ENCODE peak calls at places on chromosomes 2 and 18, in five cellular contexts. Y is H1, C is NT2/D1, X is HepG2, K is GM12878. T is an unnamed sample.

GRCh38 chr18:23281626-23282436 is 146.5 kb downstream of the CABLES1 start:
- DNase-seq in Y (no peak), X (no peak), C (no peak), K (no peak), T (no peak)

GRCh38 chr2:163658556-163658955 is 77.3 kb downstream of the FIGN start:
- DNase-seq in K (no peak), X (no peak), C (no peak), Y (no peak), T (no peak)

GRCh38 chr2:227388537-227389011 is 825 bp upstream of the SCYGR1 start:
- DNase-seq in C (no peak), Y (no peak), X (no peak), K (no peak), T (no peak)

GRCh38 chr2:126953483-126953882 is 54.8 kb downstream of the TEX51 start:
- DNase-seq in K (no peak), C (no peak), Y (no peak), X (no peak), T (no peak)

GRCh38 chr18:33951031-33951430 is 273.7 kb downstream of the NOL4 start:
- DNase-seq in X (no peak), C (no peak), Y (no peak), K (no peak), T (no peak)

GRCh38 chr2:238897122-238897880 is 49.4 kb downstream of the TWIST2 start:
- DNase-seq in K (no peak), C (no peak), X (no peak), Y (no peak), T (no peak)

GRCh38 chr2:200379481-200380120 is 73.1 kb downstream of the SPATS2L start:
- DNase-seq in X (no peak), Y (no peak), C (no peak), K (no peak), T (no peak)

GRCh38 chr18:50189160-50189559 is 5.8 kb downstream of the MYO5B start:
- DNase-seq in X (no peak), C (no peak), Y (no peak), K (peak), T (no peak)

GRCh38 chr2:24183369-24184069 is 8.7 kb downstream of the FAM228A start:
- DNase-seq in K (no peak), Y (no peak), X (no peak), C (no peak), T (no peak)

GRCh38 chr2:217685255-217685605 is 317.6 kb downstream of the TNS1 start:
- DNase-seq in X (peak), K (no peak), Y (no peak), C (no peak), T (peak)

GRCh38 chr2:43375746-43376522 is 149.5 kb upstream of the ZFP36L2 start:
- DNase-seq in K (no peak), C (no peak), X (peak), Y (no peak), T (no peak)

GRCh38 chr2:17252258-17252657 is 266.0 kb downstream of the RAD51AP2 start:
- DNase-seq in K (no peak), Y (no peak), X (no peak), C (no peak), T (no peak)

GRCh38 chr18:80140455-80140985 is 31.5 kb downstream of the ADNP2 start:
- DNase-seq in Y (no peak), X (no peak), C (no peak), K (no peak), T (no peak)

GRCh38 chr18:48947583-48947982 is 3.2 kb downstream of the SMAD7 start:
- DNase-seq in X (no peak), K (no peak), Y (no peak), C (no peak), T (no peak)

GRCh38 chr2:230158468-230158867 is 61.3 kb downstream of the SP110 start:
- DNase-seq in Y (no peak), X (peak), C (no peak), K (no peak), T (no peak)

GRCh38 chr2:147688252-147688651 is 156.6 kb upstream of the ACVR2A start:
- DNase-seq in K (no peak), X (no peak), Y (no peak), C (no peak), T (no peak)

GRCh38 chr2:209160800-209161588 is 262.9 kb upstream of the MAP2 start:
- DNase-seq in X (no peak), Y (no peak), K (no peak), C (no peak), T (no peak)

GRCh38 chr2:11658623-11659475 is 11.1 kb downstream of the NTSR2 start:
- DNase-seq in K (no peak), C (no peak), Y (no peak), X (no peak), T (no peak)

GRCh38 chr18:2994603-2995432 is 18.1 kb downstream of the LPIN2 start:
- DNase-seq in Y (no peak), X (no peak), K (no peak), C (no peak), T (no peak)

GRCh38 chr18:13291745-13292447 is 73.3 kb downstream of the LDLRAD4 start:
- DNase-seq in K (no peak), X (no peak), C (no peak), Y (no peak), T (no peak)

GRCh38 chr18:54280206-54280550 is 10.9 kb downstream of the POLI start:
- DNase-seq in C (no peak), X (no peak), K (no peak), Y (no peak), T (no peak)

GRCh38 chr18:54284535-54284934 is 15.2 kb downstream of the POLI start:
- DNase-seq in X (no peak), C (no peak), Y (no peak), K (no peak), T (no peak)

GRCh38 chr18:54277899-54278298 is 8.6 kb downstream of the POLI start:
- DNase-seq in X (no peak), Y (no peak), C (no peak), K (no peak), T (no peak)

GRCh38 chr18:54279477-54280205 is 10.3 kb downstream of the POLI start:
- DNase-seq in X (peak), C (no peak), Y (no peak), K (no peak), T (no peak)

GRCh38 chr18:54278615-54279014 is 9.3 kb downstream of the POLI start:
- DNase-seq in Y (no peak), X (no peak), K (no peak), C (no peak), T (no peak)
- TF ChIP-seq SUZ12 in Y (no peak), X (no peak), K (no peak), C (no peak), T (no peak)

DNA sequence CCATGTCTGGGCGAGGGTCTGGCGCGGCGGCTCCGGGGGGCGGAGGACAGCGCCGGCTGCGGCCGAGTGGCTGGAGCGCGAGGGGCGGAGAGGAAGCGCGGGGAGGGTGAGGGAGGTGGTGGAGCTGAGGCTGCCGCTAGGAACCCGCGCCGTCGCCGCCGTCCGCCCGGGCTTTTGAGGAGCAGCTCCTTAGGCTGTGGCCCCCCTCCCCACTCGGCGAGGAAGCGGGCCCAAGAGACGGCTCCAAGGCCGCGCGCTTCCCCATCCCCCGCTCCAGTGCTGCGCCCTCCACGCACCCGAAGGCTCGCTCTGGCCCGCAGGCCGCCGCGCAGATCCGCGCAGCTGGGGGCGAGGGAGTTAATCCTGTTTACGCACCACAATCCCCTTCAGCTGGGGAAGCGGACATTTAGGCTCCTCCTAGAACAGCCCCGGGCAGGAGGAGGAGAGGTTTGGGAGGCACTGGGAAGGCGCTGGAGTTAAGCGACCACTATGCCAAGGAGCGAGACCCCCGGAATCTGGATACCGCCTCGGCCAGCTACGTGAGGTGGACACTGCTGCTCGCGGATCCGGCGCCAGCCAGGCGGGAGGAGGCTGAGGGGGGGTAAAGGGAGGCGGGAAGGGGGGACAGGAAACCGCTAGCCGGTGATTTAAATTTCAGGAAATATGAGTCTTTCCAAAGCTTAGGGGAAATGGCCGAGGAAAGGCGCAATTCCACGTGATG is at the start of gene CNRIP1:
- DNase-seq in C (peak), X (no peak), K (no peak), Y (no peak), T (peak)
- TF ChIP-seq SUZ12 in C (peak), X (no peak), K (no peak), Y (no peak), T (no peak)

GRCh38 chr18:77016936-77017335 is 115.6 kb downstream of the MBP start:
- DNase-seq in C (no peak), X (no peak), Y (no peak), K (no peak), T (no peak)
- TF ChIP-seq SUZ12 in C (no peak), X (no peak), Y (no peak), K (no peak), T (no peak)

GRCh38 chr2:21104030-21104660 is 19.6 kb upstream of the TDRD15 start:
- DNase-seq in C (no peak), K (no peak), Y (no peak), X (no peak), T (no peak)
- TF ChIP-seq SUZ12 in C (no peak), K (no peak), Y (no peak), X (no peak), T (no peak)

GRCh38 chr2:105809723-105810122 is 65.0 kb downstream of the NCK2 start:
- DNase-seq in Y (no peak), K (no peak), C (no peak), X (no peak), T (no peak)

GRCh38 chr2:105813045-105813315 is 68.3 kb downstream of the NCK2 start:
- DNase-seq in C (no peak), Y (no peak), K (no peak), X (no peak), T (no peak)

GRCh38 chr2:105814291-105814940 is 69.7 kb downstream of the NCK2 start:
- DNase-seq in K (no peak), X (no peak), Y (no peak), C (no peak), T (no peak)

GRCh38 chr2:105813405-105813804 is 68.7 kb downstream of the NCK2 start:
- DNase-seq in X (no peak), Y (no peak), K (no peak), C (no peak), T (no peak)

DNA sequence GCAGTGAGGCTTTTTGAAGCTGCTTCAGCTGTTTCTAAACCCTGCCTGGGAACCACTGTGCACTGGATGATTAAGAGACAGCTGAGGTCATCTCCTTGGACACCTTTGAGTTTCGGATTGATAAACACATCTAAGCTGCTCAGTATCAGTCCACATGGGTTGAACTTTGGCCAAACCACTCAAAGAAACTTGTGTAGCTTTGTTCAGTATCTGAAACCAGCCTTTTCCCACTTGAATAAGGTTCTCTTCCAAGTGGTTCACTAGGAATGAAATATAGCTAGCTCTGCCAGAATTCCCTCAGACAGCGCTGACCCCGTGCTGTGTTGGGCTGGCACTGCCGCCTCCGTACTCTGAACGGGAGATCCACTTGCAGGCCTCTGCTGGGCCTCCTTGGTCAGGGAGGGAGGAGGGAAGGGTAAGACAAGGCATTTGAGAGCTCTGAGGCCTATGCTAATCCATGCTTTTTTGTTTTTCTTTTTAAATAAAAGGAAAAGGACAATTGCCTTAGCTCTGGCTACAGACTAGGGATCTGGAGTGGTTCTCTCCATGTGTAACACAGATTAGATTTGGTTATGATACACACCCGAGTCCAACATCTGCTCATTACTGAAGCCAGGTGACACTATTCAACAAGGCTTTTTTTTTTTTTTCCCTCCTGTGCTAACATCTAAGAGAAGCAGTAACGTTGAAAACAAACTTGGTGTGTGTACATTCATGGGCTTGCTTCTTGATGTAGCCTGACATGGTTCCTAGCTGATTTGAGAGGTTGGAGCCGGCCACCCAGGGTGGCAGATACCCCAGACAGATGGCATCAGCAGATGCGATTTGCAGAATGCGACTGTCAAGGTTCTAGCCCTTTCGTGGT is 67.7 kb downstream of the NCK2 start:
- DNase-seq in C (no peak), K (no peak), X (peak), Y (no peak), T (no peak)
- TF ChIP-seq SUZ12 in C (no peak), K (no peak), X (no peak), Y (no peak), T (no peak)

GRCh38 chr2:237765875-237766274 is 32.7 kb upstream of the RBM44 start:
- DNase-seq in X (no peak), Y (no peak), C (no peak), K (no peak), T (no peak)
- TF ChIP-seq SUZ12 in X (no peak), Y (no peak), C (no peak), K (no peak), T (no peak)

GRCh38 chr2:15941970-15942710 is 1.8 kb downstream of the MYCN start:
- DNase-seq in X (no peak), K (no peak), C (no peak), Y (no peak), T (peak)
- TF ChIP-seq SUZ12 in X (no peak), K (peak), C (no peak), Y (no peak), T (no peak)

GRCh38 chr2:39266906-39267434 is 23.2 kb upstream of the CDKL4 start:
- DNase-seq in X (no peak), C (no peak), Y (no peak), K (no peak), T (no peak)
- TF ChIP-seq SUZ12 in X (no peak), C (no peak), Y (no peak), K (no peak), T (no peak)

DNA sequence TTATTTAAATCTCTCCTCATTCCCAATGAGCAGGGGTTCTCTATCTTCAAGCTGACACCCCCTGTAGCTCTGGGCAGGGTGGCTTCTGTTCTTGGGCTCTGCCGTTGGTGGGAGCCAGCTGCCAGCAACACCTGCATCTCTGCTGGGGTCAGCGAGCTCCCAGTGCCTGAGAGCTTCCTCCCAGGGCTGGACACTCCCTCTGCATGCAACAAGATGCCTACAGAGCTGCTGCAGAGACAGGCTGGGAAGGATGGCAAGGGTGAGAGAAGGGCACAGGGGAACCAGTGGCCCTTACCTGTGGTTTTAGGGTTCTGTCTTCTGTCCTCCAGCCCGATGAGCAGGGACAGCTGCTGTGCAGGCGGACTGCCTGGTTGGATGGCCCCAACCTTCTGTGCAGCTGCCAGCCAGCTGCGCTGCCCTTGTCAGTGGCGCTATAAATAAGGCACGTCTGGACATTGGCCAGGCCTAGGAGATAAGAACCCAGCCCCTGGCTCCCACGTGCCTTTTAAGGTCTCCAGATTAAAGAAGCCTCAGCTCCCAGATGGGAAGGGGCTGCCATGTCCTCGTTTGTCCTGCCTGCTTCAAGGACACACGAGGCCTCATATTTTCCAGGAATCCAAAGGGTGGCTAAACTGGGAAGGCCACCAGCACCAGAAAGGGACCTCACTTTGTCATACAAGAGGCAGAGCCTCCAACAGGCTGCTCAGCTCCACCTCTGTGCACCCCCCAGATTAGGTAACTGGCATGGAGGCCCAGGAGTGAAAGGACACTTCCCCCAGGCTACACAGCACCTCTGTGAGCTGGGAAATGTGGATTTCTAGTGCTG is 39.5 kb upstream of the FHL2 start:
- DNase-seq in Y (no peak), X (no peak), C (no peak), K (no peak), T (no peak)
- TF ChIP-seq SUZ12 in Y (no peak), X (no peak), C (no peak), K (no peak), T (no peak)